ENCODE peak calls at places on chromosome 18, in six cellular contexts. Y, G, Z, K, W and I are unnamed samples.

GRCh38 chr18:35141077-35141476 is 99.8 kb upstream of the ZNF397 start:
- DNase-seq in Y (no peak), G (no peak), Z (no peak), K (no peak), W (no peak), I (no peak)

GRCh38 chr18:62098960-62099359 is 87.9 kb downstream of the PIGN start:
- DNase-seq in Y (no peak), G (no peak), Z (no peak), K (no peak), W (no peak), I (no peak)

GRCh38 chr18:74480149-74480651 is 16.0 kb upstream of the CNDP2 start:
- DNase-seq in Y (no peak), G (no peak), Z (no peak), K (no peak), W (no peak), I (no peak)

GRCh38 chr18:76380791-76381405 is 114.1 kb downstream of the ZNF516 start:
- DNase-seq in Y (no peak), G (no peak), Z (peak), K (peak), W (peak), I (no peak)

GRCh38 chr18:68944330-68944729 is 146.4 kb downstream of the CCDC102B start:
- DNase-seq in Y (no peak), G (no peak), Z (no peak), K (no peak), W (no peak), I (no peak)

GRCh38 chr18:3995476-3996102 is 459.5 kb downstream of the DLGAP1 start:
- DNase-seq in Y (peak), G (peak), Z (no peak), K (no peak), W (no peak), I (peak)

GRCh38 chr18:3720818-3721545 is 271.0 kb downstream of the TGIF1 start:
- DNase-seq in Y (no peak), G (no peak), Z (no peak), K (no peak), W (no peak), I (no peak)

GRCh38 chr18:47118986-47119385 is 31.3 kb downstream of the HDHD2 start:
- DNase-seq in Y (no peak), G (no peak), Z (no peak), K (no peak), W (no peak), I (no peak)

GRCh38 chr18:74222710-74223497 is 68.9 kb downstream of the CYB5A start:
- DNase-seq in Y (no peak), G (no peak), Z (no peak), K (no peak), W (no peak), I (no peak)

GRCh38 chr18:6256521-6256920 is 158.2 kb downstream of the L3MBTL4 start:
- DNase-seq in Y (no peak), G (peak), Z (no peak), K (no peak), W (no peak), I (no peak)

GRCh38 chr18:36697905-36698304 is 130.9 kb downstream of the TPGS2 start:
- DNase-seq in Y (peak), G (no peak), Z (no peak), K (no peak), W (no peak), I (no peak)

GRCh38 chr18:60980422-60981005 is 352.7 kb upstream of the CDH20 start:
- DNase-seq in Y (no peak), G (no peak), Z (no peak), K (no peak), W (no peak), I (no peak)

GRCh38 chr18:24262097-24262496 is 123.2 kb downstream of the CABYR start:
- DNase-seq in Y (no peak), G (no peak), Z (no peak), K (no peak), W (no peak), I (no peak)

GRCh38 chr18:8625693-8626092 is 16.5 kb downstream of the RAB12 start:
- DNase-seq in Y (no peak), G (no peak), Z (no peak), K (no peak), W (no peak), I (no peak)

GRCh38 chr18:75070625-75071483 is 138.1 kb downstream of the PTGR3 start:
- DNase-seq in Y (peak), G (peak), Z (peak), K (peak), W (peak), I (peak)

GRCh38 chr18:26516964-26517363 is 31.4 kb downstream of the KCTD1 start:
- DNase-seq in Y (no peak), G (no peak), Z (no peak), K (no peak), W (no peak), I (peak)

GRCh38 chr18:11872479-11873136 is 21.4 kb downstream of the CHMP1B start:
- DNase-seq in Y (peak), G (no peak), Z (no peak), K (no peak), W (peak), I (no peak)

GRCh38 chr18:79459946-79460345 is 64.2 kb downstream of the NFATC1 start:
- DNase-seq in Y (no peak), G (no peak), Z (no peak), K (no peak), W (no peak), I (no peak)
- H3K27ac ChIP-seq in Y (no peak), G (no peak), Z (peak), K (peak), W (no peak), I (no peak)

DNA sequence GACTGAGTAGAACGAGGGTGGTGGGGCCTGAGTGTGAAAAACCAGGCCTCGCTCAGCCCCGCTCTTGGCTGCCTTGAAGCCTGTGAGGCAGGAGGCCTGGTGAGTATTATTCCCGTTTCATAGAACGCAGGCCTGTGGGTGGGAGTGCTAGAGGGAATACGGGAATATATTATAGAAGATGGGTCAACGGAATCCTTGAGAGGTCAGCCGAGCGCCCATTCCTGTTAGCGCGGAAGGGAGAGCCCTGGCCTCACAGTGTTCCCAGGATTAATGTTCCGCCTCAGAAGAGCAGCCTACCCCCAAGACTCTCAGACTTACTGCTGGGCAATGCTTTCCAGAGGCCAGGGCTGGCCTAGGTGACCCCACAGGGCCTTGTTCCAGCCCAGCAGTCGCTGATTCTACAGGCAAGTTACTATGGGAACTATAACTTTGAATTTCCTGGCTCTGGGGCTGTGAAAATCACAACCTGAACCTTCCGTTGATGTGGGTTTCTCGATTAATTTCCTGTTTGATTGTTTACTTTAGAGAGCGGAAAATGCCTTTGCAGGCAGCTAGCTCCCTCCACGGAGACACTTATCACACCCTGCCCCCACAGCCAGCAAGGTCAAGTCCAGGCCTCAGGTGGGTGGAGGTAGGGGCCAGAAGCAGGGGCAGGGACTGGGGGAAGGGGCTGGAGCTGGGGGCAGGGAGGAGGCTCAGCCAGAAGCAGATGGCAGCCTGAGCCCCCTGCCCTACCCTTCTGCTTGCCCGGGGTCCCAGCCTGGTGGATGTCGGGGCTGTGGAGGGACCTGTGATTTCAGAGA is 108.3 kb downstream of the SMAD7 start:
- DNase-seq in Y (no peak), G (peak), Z (peak), K (peak), W (no peak), I (no peak)
- H3K27ac ChIP-seq in Y (peak), G (no peak), Z (peak), K (peak), W (peak), I (peak)

GRCh38 chr18:31246460-31246859 is 71.5 kb upstream of the DSG1 start:
- DNase-seq in Y (no peak), G (no peak), Z (no peak), K (no peak), W (no peak), I (no peak)
- H3K27ac ChIP-seq in Y (no peak), G (no peak), Z (no peak), K (no peak), W (no peak), I (no peak)

DNA sequence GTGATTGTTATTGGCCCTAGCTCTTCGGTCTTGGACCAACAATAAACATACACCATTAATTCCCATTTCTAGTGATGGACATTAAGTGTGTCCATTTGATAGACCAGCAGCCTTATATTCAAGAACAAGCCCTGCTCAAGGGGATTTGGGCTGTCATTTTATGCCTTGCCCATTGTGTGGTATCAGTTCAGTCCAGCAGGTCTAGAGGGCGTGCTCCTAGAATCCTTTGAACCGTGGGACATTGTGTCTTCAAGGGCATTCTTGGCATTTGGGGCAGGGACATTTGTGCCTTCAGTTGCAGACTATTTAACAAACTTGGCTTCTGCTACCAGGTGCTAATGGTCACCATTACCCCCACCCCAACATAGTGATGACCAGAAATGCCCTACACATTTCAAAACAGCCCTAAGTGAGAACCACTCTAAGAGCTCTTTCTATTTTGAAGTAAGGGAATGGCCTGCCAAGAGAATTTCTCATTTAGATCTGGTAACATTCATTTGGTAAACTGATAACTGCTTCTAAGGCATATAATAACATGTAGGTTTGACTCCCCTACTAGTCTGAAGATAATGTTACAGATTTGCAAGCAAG is 284.7 kb downstream of the ALPK2 start:
- DNase-seq in Y (no peak), G (no peak), Z (no peak), K (no peak), W (no peak), I (no peak)
- H3K27ac ChIP-seq in Y (no peak), G (no peak), Z (no peak), K (no peak), W (no peak), I (no peak)